ENCODE peak calls at places on chromosomes 3 and 15, in five cellular contexts. X is body of pancreas, N is endodermal cell, O is lower lobe of right lung, A is fibroblast of the aortic adventitia. P is an unnamed sample.

GRCh38 chr3:26193558-26193957 is 403.7 kb downstream of the OXSM start:
- DNase-seq in X (no peak), N (no peak), O (no peak), A (no peak), P (no peak)

GRCh38 chr3:66554178-66554577 is 53.4 kb upstream of the LRIG1 start:
- DNase-seq in X (no peak), N (no peak), O (no peak), A (peak), P (no peak)

GRCh38 chr3:108181172-108181571 is 41.1 kb downstream of the IFT57 start:
- DNase-seq in X (no peak), N (no peak), O (no peak), A (no peak), P (no peak)

GRCh38 chr3:128316456-128316855 is 150.2 kb downstream of the DNAJB8 start:
- DNase-seq in X (no peak), N (peak), O (no peak), A (peak), P (no peak)

GRCh38 chr15:60912984-60913697 is 316.0 kb downstream of the RORA start:
- DNase-seq in X (peak), N (no peak), O (no peak), A (no peak), P (no peak)

GRCh38 chr15:65028921-65029735 is at the start of gene MTFMT:
- DNase-seq in X (peak), N (peak), O (peak), A (peak), P (peak)

GRCh38 chr15:44735482-44736260 is 657 bp upstream of the TRIM69 start:
- DNase-seq in X (no peak), N (no peak), O (no peak), A (no peak), P (no peak)

GRCh38 chr3:4532535-4533112 is 39.5 kb downstream of the ITPR1 start:
- DNase-seq in X (no peak), N (no peak), O (no peak), A (no peak), P (no peak)

GRCh38 chr3:143090486-143090885 is 29.1 kb upstream of the CHST2 start:
- DNase-seq in X (no peak), N (peak), O (no peak), A (no peak), P (no peak)

GRCh38 chr3:195247863-195248189 is 23.1 kb downstream of the XXYLT1 start:
- DNase-seq in X (no peak), N (peak), O (peak), A (no peak), P (no peak)

GRCh38 chr3:71177375-71177774 is 406.2 kb downstream of the FOXP1 start:
- DNase-seq in X (no peak), N (no peak), O (no peak), A (no peak), P (no peak)

GRCh38 chr15:39792025-39792893 is 9.6 kb upstream of the FSIP1 start:
- DNase-seq in X (no peak), N (no peak), O (no peak), A (no peak), P (no peak)

GRCh38 chr3:186742618-186743335 is 25.6 kb downstream of the KNG1 start:
- DNase-seq in X (no peak), N (no peak), O (no peak), A (no peak), P (no peak)

GRCh38 chr15:58201536-58201935 is 63.4 kb downstream of the AQP9 start:
- DNase-seq in X (no peak), N (no peak), O (no peak), A (peak), P (peak)

GRCh38 chr3:73614385-73614784 is 10.4 kb downstream of the PDZRN3 start:
- DNase-seq in X (peak), N (no peak), O (no peak), A (peak), P (peak)

GRCh38 chr15:89971592-89971997 is 29.5 kb upstream of the ZNF710 start:
- DNase-seq in X (peak), N (peak), O (peak), A (peak), P (peak)

GRCh38 chr3:120153294-120153693 is 59.0 kb upstream of the GSK3B start:
- DNase-seq in X (no peak), N (no peak), O (no peak), A (peak), P (peak)

GRCh38 chr3:154786724-154787123 is 293.4 kb upstream of the MME start:
- DNase-seq in X (no peak), N (no peak), O (no peak), A (peak), P (no peak)

GRCh38 chr15:64006642-64007041 is 39.6 kb downstream of the DAPK2 start:
- DNase-seq in X (no peak), N (no peak), O (no peak), A (no peak), P (no peak)

GRCh38 chr3:172953576-172953975 is 187.5 kb downstream of the SPATA16 start:
- DNase-seq in X (no peak), N (no peak), O (no peak), A (no peak), P (no peak)

GRCh38 chr3:110526732-110527727 is 544.6 kb upstream of the NECTIN3 start:
- DNase-seq in X (no peak), N (peak), O (no peak), A (peak), P (peak)

GRCh38 chr3:73070675-73071575 is 9.5 kb downstream of the EBLN2 start:
- DNase-seq in X (no peak), N (peak), O (no peak), A (peak), P (peak)

GRCh38 chr3:149934524-149934923 is 36.2 kb downstream of the PFN2 start:
- DNase-seq in X (no peak), N (no peak), O (no peak), A (peak), P (peak)

GRCh38 chr15:88385078-88385700 is 82.0 kb downstream of the MRPL46 start:
- DNase-seq in X (no peak), N (peak), O (no peak), A (peak), P (no peak)

GRCh38 chr3:12579919-12580318 is 23.0 kb downstream of the MKRN2 start:
- DNase-seq in X (no peak), N (no peak), O (no peak), A (peak), P (no peak)

GRCh38 chr15:63322541-63322940 is 45.1 kb downstream of the APH1B start:
- DNase-seq in X (peak), N (peak), O (no peak), A (peak), P (no peak)

GRCh38 chr3:189947948-189948723 is 172.6 kb downstream of the P3H2 start:
- DNase-seq in X (no peak), N (peak), O (no peak), A (peak), P (no peak)

GRCh38 chr3:183478501-183478900 is 50.1 kb upstream of the MCF2L2 start:
- DNase-seq in X (no peak), N (peak), O (no peak), A (no peak), P (no peak)

GRCh38 chr3:45319231-45320085 is 68.9 kb upstream of the LARS2 start:
- DNase-seq in X (no peak), N (peak), O (no peak), A (no peak), P (no peak)

GRCh38 chr3:194585880-194586281 is 47.3 kb downstream of the TMEM44 start:
- DNase-seq in X (no peak), N (no peak), O (no peak), A (no peak), P (no peak)

GRCh38 chr15:49678655-49679054 is 57.8 kb downstream of the DTWD1 start:
- DNase-seq in X (no peak), N (no peak), O (no peak), A (peak), P (no peak)

GRCh38 chr3:129793356-129793755 is 100.2 kb downstream of the TMCC1 start:
- DNase-seq in X (no peak), N (no peak), O (no peak), A (peak), P (no peak)

GRCh38 chr3:61848885-61849284 is 287.5 kb downstream of the PTPRG start:
- DNase-seq in X (no peak), N (peak), O (no peak), A (peak), P (peak)

GRCh38 chr15:71115567-71116351 is 488 bp downstream of the THSD4 start:
- DNase-seq in X (peak), N (peak), O (peak), A (peak), P (no peak)

GRCh38 chr3:184541886-184542562 is 19.6 kb upstream of the EPHB3 start:
- DNase-seq in X (no peak), N (peak), O (no peak), A (no peak), P (no peak)

GRCh38 chr3:182117583-182117982 is 405.9 kb downstream of the SOX2 start:
- DNase-seq in X (no peak), N (no peak), O (no peak), A (no peak), P (no peak)

DNA sequence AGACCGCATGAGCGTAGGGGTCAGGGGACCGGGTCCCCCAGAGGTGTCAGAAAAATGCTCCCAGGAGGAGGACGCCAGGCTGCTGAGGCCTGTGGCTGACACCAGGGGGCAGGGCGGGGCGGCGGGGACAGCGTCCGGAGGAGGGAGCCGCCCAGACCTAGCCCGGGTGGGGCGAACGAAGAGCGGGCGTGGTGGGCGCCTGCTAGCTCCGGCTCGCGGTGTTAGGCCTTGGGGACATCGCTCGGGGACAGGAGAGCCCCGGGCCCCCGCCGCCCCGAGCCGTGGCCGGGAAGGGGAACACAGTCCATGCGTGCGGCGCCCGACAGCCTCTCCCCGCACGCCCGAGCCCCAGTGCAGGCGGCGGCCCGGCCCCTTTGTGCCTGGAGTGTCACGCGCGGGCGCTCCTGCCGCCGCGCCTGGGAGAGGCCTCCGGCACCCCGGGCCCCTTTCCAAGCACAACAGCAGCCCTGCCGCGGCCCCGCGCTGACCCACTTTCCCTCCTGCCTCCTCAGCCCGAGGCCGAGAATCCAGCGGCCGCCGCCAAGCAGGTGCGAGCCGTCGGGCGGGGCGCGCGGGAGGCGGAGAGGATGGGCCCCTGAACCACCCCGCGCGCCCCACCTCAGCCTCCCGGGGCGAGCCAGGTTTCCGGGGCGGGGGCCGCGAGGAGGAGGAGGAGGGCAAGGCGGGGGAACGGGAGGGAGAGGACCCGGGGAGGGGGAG is 111.0 kb upstream of the KLF13 start:
- DNase-seq in X (peak), N (peak), O (peak), A (peak), P (no peak)
- TF ChIP-seq CTCF in X (peak), N (peak), O (peak), A (peak), P (peak)

GRCh38 chr15:33179874-33180273 is 14.6 kb downstream of the FMN1 start:
- DNase-seq in X (no peak), N (peak), O (no peak), A (no peak), P (no peak)
- H3K4me3 ChIP-seq in X (no peak), N (no peak), O (no peak), A (no peak), P (no peak)

GRCh38 chr15:52331490-52332240 is 36.1 kb upstream of the MYO5C start:
- DNase-seq in X (peak), N (peak), O (no peak), A (peak), P (no peak)
- TF ChIP-seq CTCF in X (peak), N (peak), O (peak), A (peak), P (peak)

GRCh38 chr15:100922192-100923040 is 3.3 kb downstream of the LRRK1 start:
- DNase-seq in X (no peak), N (no peak), O (no peak), A (no peak), P (no peak)
- H3K4me3 ChIP-seq in X (no peak), N (no peak), O (peak), A (no peak), P (no peak)

GRCh38 chr15:92231461-92231860 is 162.2 kb upstream of the ST8SIA2 start:
- DNase-seq in X (no peak), N (no peak), O (no peak), A (no peak), P (no peak)

GRCh38 chr15:92228830-92229229 is 164.9 kb upstream of the ST8SIA2 start:
- DNase-seq in X (no peak), N (no peak), O (no peak), A (no peak), P (no peak)

GRCh38 chr15:92224843-92225242 is 168.8 kb upstream of the ST8SIA2 start:
- DNase-seq in X (no peak), N (no peak), O (no peak), A (no peak), P (no peak)

DNA sequence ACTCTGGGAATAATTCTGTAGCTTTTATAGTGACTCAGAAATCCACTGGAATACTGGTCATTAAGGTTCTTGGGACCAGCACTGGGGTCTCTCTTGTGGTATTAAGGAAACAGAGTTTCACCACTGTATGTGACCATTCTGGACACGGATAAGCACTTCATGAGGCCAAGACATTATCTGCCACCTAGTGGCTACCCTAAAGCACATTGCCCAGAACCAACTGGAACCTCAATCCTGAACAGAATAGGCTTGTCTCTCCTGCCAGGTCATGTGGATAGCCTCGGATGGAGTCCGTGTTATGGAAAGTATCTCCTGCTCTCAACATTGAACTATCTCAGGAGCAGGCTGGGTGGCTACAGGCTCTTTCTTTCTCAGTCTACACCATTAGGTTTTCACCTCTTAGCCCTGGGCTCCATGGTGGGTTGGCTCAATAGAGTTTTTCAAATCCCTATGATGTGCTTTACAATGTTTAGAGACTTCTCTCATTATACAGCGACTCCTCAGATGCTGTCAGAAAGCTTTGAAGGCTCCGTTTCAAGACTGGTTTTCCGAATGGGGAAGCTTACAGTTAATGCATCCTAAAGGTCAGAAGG is 167.6 kb upstream of the ST8SIA2 start:
- DNase-seq in X (no peak), N (peak), O (no peak), A (peak), P (peak)
- TF ChIP-seq CTCF in X (peak), N (peak), O (peak), A (peak), P (peak)

GRCh38 chr3:64223809-64224570 is 1.3 kb downstream of the PRICKLE2 start:
- DNase-seq in X (no peak), N (no peak), O (no peak), A (peak), P (no peak)
- H3K4me3 ChIP-seq in X (no peak), N (no peak), O (peak), A (peak), P (peak)

GRCh38 chr3:76646921-76647562 is 392.9 kb upstream of the ROBO2 start:
- DNase-seq in X (no peak), N (peak), O (no peak), A (no peak), P (no peak)
- TF ChIP-seq CTCF in X (no peak), N (peak), O (no peak), A (no peak), P (no peak)

GRCh38 chr15:56241374-56242085 is 2.1 kb downstream of the RFX7 start:
- DNase-seq in X (no peak), N (no peak), O (no peak), A (no peak), P (no peak)
- H3K4me3 ChIP-seq in X (no peak), N (peak), O (peak), A (peak), P (peak)

GRCh38 chr3:180600473-180600872 is 1.5 kb upstream of the TTC14 start:
- DNase-seq in X (no peak), N (no peak), O (no peak), A (no peak), P (no peak)

GRCh38 chr3:180595536-180595935 is 6.4 kb upstream of the TTC14 start:
- DNase-seq in X (no peak), N (no peak), O (no peak), A (no peak), P (no peak)

GRCh38 chr3:180590396-180590795 is 11.6 kb upstream of the TTC14 start:
- DNase-seq in X (no peak), N (no peak), O (no peak), A (no peak), P (no peak)

GRCh38 chr3:180594631-180595348 is 7.2 kb upstream of the TTC14 start:
- DNase-seq in X (no peak), N (no peak), O (no peak), A (peak), P (peak)
- TF ChIP-seq CTCF in X (peak), N (peak), O (no peak), A (peak), P (peak)